ENCODE peak calls at places on chromosomes 6 and 20, in six cellular contexts. One of them, this sample, is unnamed. For H3K9me3 and H3K4me1, the result is how much of the 10 kb centered on the place peaks cover.

GRCh38 chr20:48771542-48771941 is 56.3 kb downstream of the PREX1 start:
- DNase-seq in heart left ventricle: no peak
- DNase-seq in lung: no peak
- DNase-seq in left ventricle myocardium inferior: no peak
- DNase-seq in ascending aorta: no peak
- DNase-seq in tibial artery: no peak
- DNase-seq in this sample: no peak

GRCh38 chr20:51037499-51038110 is 14.7 kb upstream of the KCNG1 start:
- DNase-seq in heart left ventricle: no peak
- DNase-seq in lung: no peak
- DNase-seq in left ventricle myocardium inferior: no peak
- DNase-seq in ascending aorta: no peak
- DNase-seq in tibial artery: no peak
- DNase-seq in this sample: no peak

GRCh38 chr6:133368664-133369063 is 127.5 kb downstream of the EYA4 start:
- DNase-seq in heart left ventricle: no peak
- DNase-seq in lung: no peak
- DNase-seq in left ventricle myocardium inferior: no peak
- DNase-seq in ascending aorta: no peak
- DNase-seq in tibial artery: no peak
- DNase-seq in this sample: no peak

GRCh38 chr20:38065764-38066375 is 32.3 kb downstream of the RPRD1B start:
- DNase-seq in heart left ventricle: no peak
- DNase-seq in lung: no peak
- DNase-seq in left ventricle myocardium inferior: peak
- DNase-seq in ascending aorta: no peak
- DNase-seq in tibial artery: peak
- DNase-seq in this sample: no peak

GRCh38 chr20:63134201-63134612 is 81.7 kb downstream of the YTHDF1 start:
- DNase-seq in heart left ventricle: no peak
- DNase-seq in lung: no peak
- DNase-seq in left ventricle myocardium inferior: no peak
- DNase-seq in ascending aorta: no peak
- DNase-seq in tibial artery: no peak
- DNase-seq in this sample: peak

GRCh38 chr6:157741321-157741720 is 81.7 kb upstream of the SNX9 start:
- DNase-seq in heart left ventricle: no peak
- DNase-seq in lung: no peak
- DNase-seq in left ventricle myocardium inferior: no peak
- DNase-seq in ascending aorta: no peak
- DNase-seq in tibial artery: no peak
- DNase-seq in this sample: no peak

GRCh38 chr20:61731363-61732181 is 334.1 kb downstream of the TAF4 start:
- DNase-seq in heart left ventricle: no peak
- DNase-seq in lung: no peak
- DNase-seq in left ventricle myocardium inferior: no peak
- DNase-seq in ascending aorta: no peak
- DNase-seq in tibial artery: no peak
- DNase-seq in this sample: no peak

GRCh38 chr20:11235058-11235457 is 561.3 kb upstream of the JAG1 start:
- DNase-seq in heart left ventricle: no peak
- DNase-seq in lung: no peak
- DNase-seq in left ventricle myocardium inferior: no peak
- DNase-seq in ascending aorta: no peak
- DNase-seq in tibial artery: no peak
- DNase-seq in this sample: no peak

GRCh38 chr6:141675957-141676356 is 456.8 kb upstream of the GJE1 start:
- DNase-seq in heart left ventricle: no peak
- DNase-seq in lung: no peak
- DNase-seq in left ventricle myocardium inferior: no peak
- DNase-seq in ascending aorta: no peak
- DNase-seq in tibial artery: no peak
- DNase-seq in this sample: no peak

GRCh38 chr20:16438100-16438499 is 135.1 kb downstream of the KIF16B start:
- DNase-seq in heart left ventricle: no peak
- DNase-seq in lung: no peak
- DNase-seq in left ventricle myocardium inferior: no peak
- DNase-seq in ascending aorta: no peak
- DNase-seq in tibial artery: no peak
- DNase-seq in this sample: no peak

GRCh38 chr6:99612551-99613397 is 6.1 kb downstream of the PRDM13 start:
- DNase-seq in heart left ventricle: no peak
- DNase-seq in lung: no peak
- DNase-seq in left ventricle myocardium inferior: no peak
- DNase-seq in ascending aorta: no peak
- DNase-seq in tibial artery: no peak
- DNase-seq in this sample: no peak

GRCh38 chr6:1641391-1641790 is 31.7 kb downstream of the FOXC1 start:
- DNase-seq in heart left ventricle: no peak
- DNase-seq in lung: peak
- DNase-seq in left ventricle myocardium inferior: no peak
- DNase-seq in ascending aorta: no peak
- DNase-seq in tibial artery: no peak
- DNase-seq in this sample: no peak

GRCh38 chr6:46410330-46410953 is 80.8 kb downstream of the RCAN2 start:
- DNase-seq in heart left ventricle: peak
- DNase-seq in lung: no peak
- DNase-seq in left ventricle myocardium inferior: no peak
- DNase-seq in ascending aorta: no peak
- DNase-seq in tibial artery: peak
- DNase-seq in this sample: no peak

GRCh38 chr20:53660078-53660909 is 66.7 kb upstream of the ZNF217 start:
- DNase-seq in heart left ventricle: peak
- DNase-seq in lung: no peak
- DNase-seq in left ventricle myocardium inferior: no peak
- DNase-seq in ascending aorta: no peak
- DNase-seq in tibial artery: no peak
- DNase-seq in this sample: no peak

GRCh38 chr6:156720739-156721714 is 56.2 kb upstream of the ARID1B start:
- DNase-seq in heart left ventricle: peak
- DNase-seq in lung: peak
- DNase-seq in left ventricle myocardium inferior: no peak
- DNase-seq in ascending aorta: no peak
- DNase-seq in tibial artery: peak
- DNase-seq in this sample: no peak

GRCh38 chr6:137923866-137924616 is 57.0 kb downstream of the TNFAIP3 start:
- DNase-seq in heart left ventricle: no peak
- DNase-seq in lung: no peak
- DNase-seq in left ventricle myocardium inferior: no peak
- DNase-seq in ascending aorta: no peak
- DNase-seq in tibial artery: no peak
- DNase-seq in this sample: no peak

GRCh38 chr20:15654208-15654649 is 919.0 kb downstream of the KIF16B start:
- DNase-seq in heart left ventricle: no peak
- DNase-seq in lung: peak
- DNase-seq in left ventricle myocardium inferior: no peak
- DNase-seq in ascending aorta: no peak
- DNase-seq in tibial artery: no peak
- DNase-seq in this sample: no peak

GRCh38 chr20:41318271-41318649 is 729 bp upstream of the ZHX3 start:
- DNase-seq in heart left ventricle: no peak
- DNase-seq in lung: no peak
- DNase-seq in left ventricle myocardium inferior: no peak
- DNase-seq in ascending aorta: no peak
- DNase-seq in tibial artery: no peak
- DNase-seq in this sample: no peak

GRCh38 chr20:6381887-6382286 is 259.1 kb upstream of the FERMT1 start:
- DNase-seq in heart left ventricle: no peak
- DNase-seq in lung: no peak
- DNase-seq in left ventricle myocardium inferior: no peak
- DNase-seq in ascending aorta: no peak
- DNase-seq in tibial artery: no peak
- DNase-seq in this sample: no peak

GRCh38 chr6:48826318-48826595 is 636.8 kb downstream of the MMUT start:
- DNase-seq in heart left ventricle: no peak
- DNase-seq in lung: no peak
- DNase-seq in left ventricle myocardium inferior: no peak
- DNase-seq in ascending aorta: no peak
- DNase-seq in tibial artery: no peak
- DNase-seq in this sample: no peak

GRCh38 chr6:136660727-136661126 is 110.5 kb upstream of the MAP7 start:
- DNase-seq in heart left ventricle: no peak
- DNase-seq in lung: no peak
- DNase-seq in left ventricle myocardium inferior: no peak
- DNase-seq in ascending aorta: no peak
- DNase-seq in tibial artery: no peak
- DNase-seq in this sample: no peak

GRCh38 chr6:136668571-136668970 is 118.3 kb upstream of the MAP7 start:
- DNase-seq in heart left ventricle: no peak
- DNase-seq in lung: no peak
- DNase-seq in left ventricle myocardium inferior: no peak
- DNase-seq in ascending aorta: no peak
- DNase-seq in tibial artery: no peak
- DNase-seq in this sample: no peak

GRCh38 chr6:136662347-136663237 is 112.4 kb upstream of the MAP7 start:
- DNase-seq in heart left ventricle: no peak
- DNase-seq in lung: no peak
- DNase-seq in left ventricle myocardium inferior: no peak
- DNase-seq in ascending aorta: no peak
- DNase-seq in tibial artery: no peak
- DNase-seq in this sample: no peak

GRCh38 chr6:136669299-136669699 is 119.1 kb upstream of the MAP7 start:
- DNase-seq in heart left ventricle: no peak
- DNase-seq in lung: no peak
- DNase-seq in left ventricle myocardium inferior: no peak
- DNase-seq in ascending aorta: no peak
- DNase-seq in tibial artery: no peak
- DNase-seq in this sample: no peak

DNA sequence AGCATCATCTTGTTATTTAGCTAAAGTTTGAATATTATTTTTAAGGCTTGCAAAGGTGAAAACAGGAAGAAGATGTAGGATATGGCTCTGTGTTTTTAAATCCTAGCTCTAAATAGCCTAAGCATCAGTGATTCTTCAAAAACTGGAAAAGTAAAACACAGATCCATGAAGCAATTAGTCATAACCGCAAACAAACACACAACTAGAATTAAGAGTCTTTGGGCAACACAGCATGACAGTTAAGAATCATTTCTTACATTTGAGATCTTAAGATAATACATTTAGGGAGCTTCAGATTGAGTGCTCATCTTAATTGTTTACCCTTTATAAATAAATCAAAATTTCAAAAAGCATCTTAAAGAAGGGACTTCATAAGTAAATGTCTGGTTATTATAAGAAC is 115.8 kb upstream of the MAP7 start:
- DNase-seq in heart left ventricle: no peak
- DNase-seq in lung: no peak
- DNase-seq in left ventricle myocardium inferior: no peak
- DNase-seq in ascending aorta: no peak
- DNase-seq in tibial artery: no peak
- DNase-seq in this sample: no peak
- H3K9me3 ChIP-seq in heart left ventricle: under half
- H3K9me3 ChIP-seq in lung: under half
- H3K9me3 ChIP-seq in left ventricle myocardium inferior: under half
- H3K9me3 ChIP-seq in ascending aorta: under half
- H3K9me3 ChIP-seq in tibial artery: under half
- H3K9me3 ChIP-seq in this sample: under half

GRCh38 chr6:148059869-148060268 is 282.8 kb upstream of the SASH1 start:
- DNase-seq in heart left ventricle: no peak
- DNase-seq in lung: no peak
- DNase-seq in left ventricle myocardium inferior: no peak
- DNase-seq in ascending aorta: no peak
- DNase-seq in tibial artery: no peak
- DNase-seq in this sample: no peak

GRCh38 chr6:148069256-148069655 is 273.4 kb upstream of the SASH1 start:
- DNase-seq in heart left ventricle: no peak
- DNase-seq in lung: no peak
- DNase-seq in left ventricle myocardium inferior: no peak
- DNase-seq in ascending aorta: no peak
- DNase-seq in tibial artery: no peak
- DNase-seq in this sample: no peak

GRCh38 chr6:148068391-148068790 is 274.2 kb upstream of the SASH1 start:
- DNase-seq in heart left ventricle: no peak
- DNase-seq in lung: no peak
- DNase-seq in left ventricle myocardium inferior: no peak
- DNase-seq in ascending aorta: no peak
- DNase-seq in tibial artery: no peak
- DNase-seq in this sample: no peak

DNA sequence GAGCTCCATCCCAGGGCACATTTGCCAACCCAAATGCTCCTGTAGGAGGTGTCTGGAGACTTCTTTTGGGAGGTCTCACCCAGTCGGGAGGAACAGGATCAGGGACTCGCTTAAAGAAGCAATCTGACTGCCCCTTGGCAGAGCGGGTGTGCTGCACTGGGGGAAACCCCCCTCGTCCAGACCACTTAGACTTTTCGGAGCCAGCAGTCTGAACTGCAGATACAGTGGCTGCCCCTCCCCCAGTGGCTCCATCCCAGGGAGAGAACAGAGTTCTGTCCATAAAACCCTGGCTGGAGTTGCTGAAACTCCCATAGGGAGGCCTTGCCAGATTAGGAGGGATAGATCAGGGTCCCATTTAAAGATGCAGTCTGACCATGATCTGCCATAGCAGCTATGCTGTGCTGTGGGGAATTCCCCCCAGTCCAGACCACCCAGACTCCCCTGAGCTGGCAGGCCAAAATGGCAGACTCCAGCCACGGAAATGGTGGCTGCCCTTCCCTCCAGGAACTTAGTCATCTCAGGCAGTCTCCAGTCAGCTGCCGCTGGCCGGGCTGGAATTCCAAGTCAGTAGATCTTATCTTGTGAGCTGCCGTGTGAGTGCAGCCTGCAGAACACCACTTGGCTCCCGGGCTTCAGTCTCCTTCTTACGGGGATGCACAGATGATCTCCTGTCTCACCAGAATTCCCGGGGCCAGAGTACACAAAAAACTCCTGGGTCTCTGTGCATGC is 278.1 kb upstream of the SASH1 start:
- DNase-seq in heart left ventricle: peak
- DNase-seq in lung: no peak
- DNase-seq in left ventricle myocardium inferior: no peak
- DNase-seq in ascending aorta: no peak
- DNase-seq in tibial artery: no peak
- DNase-seq in this sample: no peak
- H3K4me1 ChIP-seq in heart left ventricle: under half
- H3K4me1 ChIP-seq in lung: under half
- H3K4me1 ChIP-seq in left ventricle myocardium inferior: under half
- H3K4me1 ChIP-seq in ascending aorta: under half
- H3K4me1 ChIP-seq in tibial artery: under half
- H3K4me1 ChIP-seq in this sample: under half

DNA sequence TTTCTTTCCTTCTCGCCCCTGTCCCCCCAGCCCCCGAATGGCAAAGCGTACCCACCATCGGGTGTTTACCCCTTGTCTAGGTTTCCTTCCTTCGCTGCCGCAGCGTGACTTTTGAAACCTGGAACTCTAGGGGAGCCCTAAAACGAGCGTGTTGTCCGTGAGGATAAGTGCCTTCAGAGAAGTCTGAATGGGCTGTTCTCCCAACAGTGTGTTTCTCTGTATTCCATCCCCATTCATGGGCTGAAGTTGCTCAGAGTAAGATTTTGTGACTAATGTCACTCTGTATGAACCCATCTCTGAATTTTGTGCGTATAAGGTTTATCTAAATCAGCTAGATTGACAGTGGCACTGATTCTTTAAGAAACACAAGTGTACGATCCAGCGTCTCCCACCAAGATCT is 949 bp downstream of the MACROD2 start:
- DNase-seq in heart left ventricle: no peak
- DNase-seq in lung: no peak
- DNase-seq in left ventricle myocardium inferior: no peak
- DNase-seq in ascending aorta: no peak
- DNase-seq in tibial artery: no peak
- DNase-seq in this sample: no peak
- H3K9me3 ChIP-seq in heart left ventricle: under half
- H3K9me3 ChIP-seq in lung: under half
- H3K9me3 ChIP-seq in left ventricle myocardium inferior: under half
- H3K9me3 ChIP-seq in ascending aorta: under half
- H3K9me3 ChIP-seq in tibial artery: under half
- H3K9me3 ChIP-seq in this sample: under half

GRCh38 chr20:535958-536357 is 7.6 kb downstream of the CSNK2A1 start:
- DNase-seq in heart left ventricle: no peak
- DNase-seq in lung: no peak
- DNase-seq in left ventricle myocardium inferior: no peak
- DNase-seq in ascending aorta: no peak
- DNase-seq in tibial artery: no peak
- DNase-seq in this sample: no peak
- H3K4me1 ChIP-seq in heart left ventricle: half or more
- H3K4me1 ChIP-seq in lung: under half
- H3K4me1 ChIP-seq in left ventricle myocardium inferior: half or more
- H3K4me1 ChIP-seq in ascending aorta: under half
- H3K4me1 ChIP-seq in tibial artery: half or more
- H3K4me1 ChIP-seq in this sample: half or more

This sample was measured in suprapubic skin.